ENCODE peak calls at places on chromosomes 2 and 18, in ten cellular contexts. One of them, this sample, is unnamed.

GRCh38 chr2:189179607-189179979 is at the start of gene COL5A2:
- DNase-seq in anterior cingulate cortex: no peak
- DNase-seq in stimulated activated CD4-positive, alpha-beta T cell treated with anti-CD3 and anti-CD28 coated beads, Interleukin-1b, Interleukin-23, amount 100 ng/mL, for 1 hour: no peak
- DNase-seq in psoas muscle: peak
- DNase-seq in mesothelial cell of epicardium: no peak
- DNase-seq in frontal cortex: no peak
- DNase-seq in GM12891: no peak
- DNase-seq in glutamatergic neuron: no peak
- DNase-seq in D341Med: no peak
- DNase-seq in stimulated activated CD8-positive, alpha-beta memory T cell treated with anti-CD3 and anti-CD28 coated beads, Interleukin-15, amount 100 ng/mL, for 24 hours: no peak
- DNase-seq in this sample: no peak

GRCh38 chr2:233289590-233290424 is 17.8 kb upstream of the SAG start:
- DNase-seq in anterior cingulate cortex: peak
- DNase-seq in stimulated activated CD4-positive, alpha-beta T cell treated with anti-CD3 and anti-CD28 coated beads, Interleukin-1b, Interleukin-23, amount 100 ng/mL, for 1 hour: no peak
- DNase-seq in psoas muscle: no peak
- DNase-seq in mesothelial cell of epicardium: no peak
- DNase-seq in frontal cortex: no peak
- DNase-seq in GM12891: no peak
- DNase-seq in glutamatergic neuron: no peak
- DNase-seq in D341Med: no peak
- DNase-seq in stimulated activated CD8-positive, alpha-beta memory T cell treated with anti-CD3 and anti-CD28 coated beads, Interleukin-15, amount 100 ng/mL, for 24 hours: no peak
- DNase-seq in this sample: no peak

GRCh38 chr2:173749315-173749714 is 215.9 kb downstream of the SP3 start:
- DNase-seq in anterior cingulate cortex: no peak
- DNase-seq in stimulated activated CD4-positive, alpha-beta T cell treated with anti-CD3 and anti-CD28 coated beads, Interleukin-1b, Interleukin-23, amount 100 ng/mL, for 1 hour: no peak
- DNase-seq in psoas muscle: no peak
- DNase-seq in mesothelial cell of epicardium: no peak
- DNase-seq in frontal cortex: no peak
- DNase-seq in GM12891: no peak
- DNase-seq in glutamatergic neuron: no peak
- DNase-seq in D341Med: no peak
- DNase-seq in stimulated activated CD8-positive, alpha-beta memory T cell treated with anti-CD3 and anti-CD28 coated beads, Interleukin-15, amount 100 ng/mL, for 24 hours: no peak
- DNase-seq in this sample: no peak

GRCh38 chr2:104851236-104852160 is 2.4 kb upstream of the POU3F3 start:
- DNase-seq in anterior cingulate cortex: peak
- DNase-seq in stimulated activated CD4-positive, alpha-beta T cell treated with anti-CD3 and anti-CD28 coated beads, Interleukin-1b, Interleukin-23, amount 100 ng/mL, for 1 hour: no peak
- DNase-seq in psoas muscle: no peak
- DNase-seq in mesothelial cell of epicardium: no peak
- DNase-seq in frontal cortex: no peak
- DNase-seq in GM12891: no peak
- DNase-seq in glutamatergic neuron: no peak
- DNase-seq in D341Med: no peak
- DNase-seq in stimulated activated CD8-positive, alpha-beta memory T cell treated with anti-CD3 and anti-CD28 coated beads, Interleukin-15, amount 100 ng/mL, for 24 hours: no peak
- DNase-seq in this sample: no peak

GRCh38 chr2:214543386-214543955 is 132.6 kb downstream of the VWC2L start:
- DNase-seq in anterior cingulate cortex: no peak
- DNase-seq in stimulated activated CD4-positive, alpha-beta T cell treated with anti-CD3 and anti-CD28 coated beads, Interleukin-1b, Interleukin-23, amount 100 ng/mL, for 1 hour: no peak
- DNase-seq in psoas muscle: no peak
- DNase-seq in mesothelial cell of epicardium: no peak
- DNase-seq in frontal cortex: no peak
- DNase-seq in GM12891: no peak
- DNase-seq in glutamatergic neuron: no peak
- DNase-seq in D341Med: no peak
- DNase-seq in stimulated activated CD8-positive, alpha-beta memory T cell treated with anti-CD3 and anti-CD28 coated beads, Interleukin-15, amount 100 ng/mL, for 24 hours: no peak
- DNase-seq in this sample: no peak

GRCh38 chr18:55743701-55744100 is 155.7 kb upstream of the TCF4 start:
- DNase-seq in anterior cingulate cortex: no peak
- DNase-seq in stimulated activated CD4-positive, alpha-beta T cell treated with anti-CD3 and anti-CD28 coated beads, Interleukin-1b, Interleukin-23, amount 100 ng/mL, for 1 hour: no peak
- DNase-seq in psoas muscle: no peak
- DNase-seq in mesothelial cell of epicardium: no peak
- DNase-seq in frontal cortex: no peak
- DNase-seq in GM12891: no peak
- DNase-seq in glutamatergic neuron: no peak
- DNase-seq in D341Med: no peak
- DNase-seq in stimulated activated CD8-positive, alpha-beta memory T cell treated with anti-CD3 and anti-CD28 coated beads, Interleukin-15, amount 100 ng/mL, for 24 hours: no peak
- DNase-seq in this sample: no peak

GRCh38 chr18:79507076-79507545 is 111.4 kb downstream of the NFATC1 start:
- DNase-seq in anterior cingulate cortex: peak
- DNase-seq in stimulated activated CD4-positive, alpha-beta T cell treated with anti-CD3 and anti-CD28 coated beads, Interleukin-1b, Interleukin-23, amount 100 ng/mL, for 1 hour: no peak
- DNase-seq in psoas muscle: peak
- DNase-seq in mesothelial cell of epicardium: peak
- DNase-seq in frontal cortex: no peak
- DNase-seq in GM12891: no peak
- DNase-seq in glutamatergic neuron: peak
- DNase-seq in D341Med: no peak
- DNase-seq in stimulated activated CD8-positive, alpha-beta memory T cell treated with anti-CD3 and anti-CD28 coated beads, Interleukin-15, amount 100 ng/mL, for 24 hours: no peak
- DNase-seq in this sample: no peak

GRCh38 chr2:209592106-209592505 is 168.3 kb downstream of the MAP2 start:
- DNase-seq in anterior cingulate cortex: no peak
- DNase-seq in stimulated activated CD4-positive, alpha-beta T cell treated with anti-CD3 and anti-CD28 coated beads, Interleukin-1b, Interleukin-23, amount 100 ng/mL, for 1 hour: no peak
- DNase-seq in psoas muscle: no peak
- DNase-seq in mesothelial cell of epicardium: no peak
- DNase-seq in frontal cortex: no peak
- DNase-seq in GM12891: no peak
- DNase-seq in glutamatergic neuron: no peak
- DNase-seq in D341Med: no peak
- DNase-seq in stimulated activated CD8-positive, alpha-beta memory T cell treated with anti-CD3 and anti-CD28 coated beads, Interleukin-15, amount 100 ng/mL, for 24 hours: no peak
- DNase-seq in this sample: no peak

GRCh38 chr2:189233527-189233926 is 54.0 kb upstream of the COL5A2 start:
- DNase-seq in anterior cingulate cortex: no peak
- DNase-seq in stimulated activated CD4-positive, alpha-beta T cell treated with anti-CD3 and anti-CD28 coated beads, Interleukin-1b, Interleukin-23, amount 100 ng/mL, for 1 hour: no peak
- DNase-seq in psoas muscle: no peak
- DNase-seq in mesothelial cell of epicardium: no peak
- DNase-seq in frontal cortex: no peak
- DNase-seq in GM12891: no peak
- DNase-seq in glutamatergic neuron: no peak
- DNase-seq in D341Med: no peak
- DNase-seq in stimulated activated CD8-positive, alpha-beta memory T cell treated with anti-CD3 and anti-CD28 coated beads, Interleukin-15, amount 100 ng/mL, for 24 hours: no peak
- DNase-seq in this sample: no peak

GRCh38 chr2:24421668-24422067 is 61.3 kb upstream of the ITSN2 start:
- DNase-seq in anterior cingulate cortex: peak
- DNase-seq in stimulated activated CD4-positive, alpha-beta T cell treated with anti-CD3 and anti-CD28 coated beads, Interleukin-1b, Interleukin-23, amount 100 ng/mL, for 1 hour: peak
- DNase-seq in psoas muscle: peak
- DNase-seq in mesothelial cell of epicardium: no peak
- DNase-seq in frontal cortex: peak
- DNase-seq in GM12891: no peak
- DNase-seq in glutamatergic neuron: peak
- DNase-seq in D341Med: peak
- DNase-seq in stimulated activated CD8-positive, alpha-beta memory T cell treated with anti-CD3 and anti-CD28 coated beads, Interleukin-15, amount 100 ng/mL, for 24 hours: peak
- DNase-seq in this sample: peak

GRCh38 chr2:3656762-3657691 is 973 bp upstream of the ALLC start:
- DNase-seq in anterior cingulate cortex: peak
- DNase-seq in stimulated activated CD4-positive, alpha-beta T cell treated with anti-CD3 and anti-CD28 coated beads, Interleukin-1b, Interleukin-23, amount 100 ng/mL, for 1 hour: no peak
- DNase-seq in psoas muscle: no peak
- DNase-seq in mesothelial cell of epicardium: no peak
- DNase-seq in frontal cortex: no peak
- DNase-seq in GM12891: no peak
- DNase-seq in glutamatergic neuron: peak
- DNase-seq in D341Med: no peak
- DNase-seq in stimulated activated CD8-positive, alpha-beta memory T cell treated with anti-CD3 and anti-CD28 coated beads, Interleukin-15, amount 100 ng/mL, for 24 hours: no peak
- DNase-seq in this sample: no peak

GRCh38 chr2:112092286-112093041 is 37.4 kb downstream of the TMEM87B start:
- DNase-seq in anterior cingulate cortex: no peak
- DNase-seq in stimulated activated CD4-positive, alpha-beta T cell treated with anti-CD3 and anti-CD28 coated beads, Interleukin-1b, Interleukin-23, amount 100 ng/mL, for 1 hour: no peak
- DNase-seq in psoas muscle: no peak
- DNase-seq in mesothelial cell of epicardium: no peak
- DNase-seq in frontal cortex: no peak
- DNase-seq in GM12891: no peak
- DNase-seq in glutamatergic neuron: no peak
- DNase-seq in D341Med: no peak
- DNase-seq in stimulated activated CD8-positive, alpha-beta memory T cell treated with anti-CD3 and anti-CD28 coated beads, Interleukin-15, amount 100 ng/mL, for 24 hours: no peak
- DNase-seq in this sample: no peak

GRCh38 chr2:168801961-168802824 is at the start of gene NOSTRIN:
- DNase-seq in anterior cingulate cortex: no peak
- DNase-seq in stimulated activated CD4-positive, alpha-beta T cell treated with anti-CD3 and anti-CD28 coated beads, Interleukin-1b, Interleukin-23, amount 100 ng/mL, for 1 hour: no peak
- DNase-seq in psoas muscle: no peak
- DNase-seq in mesothelial cell of epicardium: no peak
- DNase-seq in frontal cortex: no peak
- DNase-seq in GM12891: no peak
- DNase-seq in glutamatergic neuron: no peak
- DNase-seq in D341Med: no peak
- DNase-seq in stimulated activated CD8-positive, alpha-beta memory T cell treated with anti-CD3 and anti-CD28 coated beads, Interleukin-15, amount 100 ng/mL, for 24 hours: no peak
- DNase-seq in this sample: no peak

GRCh38 chr2:217316743-217317142 is 456.9 kb upstream of the TNP1 start:
- DNase-seq in anterior cingulate cortex: no peak
- DNase-seq in stimulated activated CD4-positive, alpha-beta T cell treated with anti-CD3 and anti-CD28 coated beads, Interleukin-1b, Interleukin-23, amount 100 ng/mL, for 1 hour: no peak
- DNase-seq in psoas muscle: no peak
- DNase-seq in mesothelial cell of epicardium: no peak
- DNase-seq in frontal cortex: no peak
- DNase-seq in GM12891: peak
- DNase-seq in glutamatergic neuron: no peak
- DNase-seq in D341Med: no peak
- DNase-seq in stimulated activated CD8-positive, alpha-beta memory T cell treated with anti-CD3 and anti-CD28 coated beads, Interleukin-15, amount 100 ng/mL, for 24 hours: no peak
- DNase-seq in this sample: no peak

GRCh38 chr2:168613510-168613909 is 157.4 kb downstream of the CERS6 start:
- DNase-seq in anterior cingulate cortex: no peak
- DNase-seq in stimulated activated CD4-positive, alpha-beta T cell treated with anti-CD3 and anti-CD28 coated beads, Interleukin-1b, Interleukin-23, amount 100 ng/mL, for 1 hour: no peak
- DNase-seq in psoas muscle: no peak
- DNase-seq in mesothelial cell of epicardium: no peak
- DNase-seq in frontal cortex: no peak
- DNase-seq in GM12891: no peak
- DNase-seq in glutamatergic neuron: no peak
- DNase-seq in D341Med: no peak
- DNase-seq in stimulated activated CD8-positive, alpha-beta memory T cell treated with anti-CD3 and anti-CD28 coated beads, Interleukin-15, amount 100 ng/mL, for 24 hours: no peak
- DNase-seq in this sample: no peak

GRCh38 chr2:148813603-148814065 is 61.4 kb upstream of the KIF5C start:
- DNase-seq in anterior cingulate cortex: no peak
- DNase-seq in stimulated activated CD4-positive, alpha-beta T cell treated with anti-CD3 and anti-CD28 coated beads, Interleukin-1b, Interleukin-23, amount 100 ng/mL, for 1 hour: peak
- DNase-seq in psoas muscle: no peak
- DNase-seq in mesothelial cell of epicardium: no peak
- DNase-seq in frontal cortex: no peak
- DNase-seq in GM12891: peak
- DNase-seq in glutamatergic neuron: peak
- DNase-seq in D341Med: no peak
- DNase-seq in stimulated activated CD8-positive, alpha-beta memory T cell treated with anti-CD3 and anti-CD28 coated beads, Interleukin-15, amount 100 ng/mL, for 24 hours: peak
- DNase-seq in this sample: no peak

GRCh38 chr2:207459990-207460757 is 69.6 kb upstream of the CREB1 start:
- DNase-seq in anterior cingulate cortex: no peak
- DNase-seq in stimulated activated CD4-positive, alpha-beta T cell treated with anti-CD3 and anti-CD28 coated beads, Interleukin-1b, Interleukin-23, amount 100 ng/mL, for 1 hour: no peak
- DNase-seq in psoas muscle: no peak
- DNase-seq in mesothelial cell of epicardium: no peak
- DNase-seq in frontal cortex: no peak
- DNase-seq in GM12891: no peak
- DNase-seq in glutamatergic neuron: no peak
- DNase-seq in D341Med: no peak
- DNase-seq in stimulated activated CD8-positive, alpha-beta memory T cell treated with anti-CD3 and anti-CD28 coated beads, Interleukin-15, amount 100 ng/mL, for 24 hours: no peak
- DNase-seq in this sample: no peak

GRCh38 chr2:119703526-119703925 is 24.5 kb downstream of the TMEM177 start:
- DNase-seq in anterior cingulate cortex: no peak
- DNase-seq in stimulated activated CD4-positive, alpha-beta T cell treated with anti-CD3 and anti-CD28 coated beads, Interleukin-1b, Interleukin-23, amount 100 ng/mL, for 1 hour: no peak
- DNase-seq in psoas muscle: no peak
- DNase-seq in mesothelial cell of epicardium: no peak
- DNase-seq in frontal cortex: no peak
- DNase-seq in GM12891: no peak
- DNase-seq in glutamatergic neuron: no peak
- DNase-seq in D341Med: no peak
- DNase-seq in stimulated activated CD8-positive, alpha-beta memory T cell treated with anti-CD3 and anti-CD28 coated beads, Interleukin-15, amount 100 ng/mL, for 24 hours: no peak
- DNase-seq in this sample: no peak

GRCh38 chr2:5373200-5373599 is 319.0 kb upstream of the SOX11 start:
- DNase-seq in anterior cingulate cortex: no peak
- DNase-seq in stimulated activated CD4-positive, alpha-beta T cell treated with anti-CD3 and anti-CD28 coated beads, Interleukin-1b, Interleukin-23, amount 100 ng/mL, for 1 hour: no peak
- DNase-seq in psoas muscle: no peak
- DNase-seq in mesothelial cell of epicardium: no peak
- DNase-seq in frontal cortex: no peak
- DNase-seq in GM12891: no peak
- DNase-seq in glutamatergic neuron: peak
- DNase-seq in D341Med: peak
- DNase-seq in stimulated activated CD8-positive, alpha-beta memory T cell treated with anti-CD3 and anti-CD28 coated beads, Interleukin-15, amount 100 ng/mL, for 24 hours: no peak
- DNase-seq in this sample: no peak

GRCh38 chr2:24050041-24050655 is 607 bp downstream of the FKBP1B start:
- DNase-seq in anterior cingulate cortex: no peak
- DNase-seq in stimulated activated CD4-positive, alpha-beta T cell treated with anti-CD3 and anti-CD28 coated beads, Interleukin-1b, Interleukin-23, amount 100 ng/mL, for 1 hour: no peak
- DNase-seq in psoas muscle: peak
- DNase-seq in mesothelial cell of epicardium: peak
- DNase-seq in frontal cortex: peak
- DNase-seq in GM12891: no peak
- DNase-seq in glutamatergic neuron: peak
- DNase-seq in D341Med: peak
- DNase-seq in stimulated activated CD8-positive, alpha-beta memory T cell treated with anti-CD3 and anti-CD28 coated beads, Interleukin-15, amount 100 ng/mL, for 24 hours: no peak
- DNase-seq in this sample: no peak

GRCh38 chr2:142989276-142990204 is 112.1 kb downstream of the KYNU start:
- DNase-seq in anterior cingulate cortex: no peak
- DNase-seq in stimulated activated CD4-positive, alpha-beta T cell treated with anti-CD3 and anti-CD28 coated beads, Interleukin-1b, Interleukin-23, amount 100 ng/mL, for 1 hour: no peak
- DNase-seq in psoas muscle: no peak
- DNase-seq in mesothelial cell of epicardium: no peak
- DNase-seq in frontal cortex: no peak
- DNase-seq in GM12891: no peak
- DNase-seq in glutamatergic neuron: no peak
- DNase-seq in D341Med: peak
- DNase-seq in stimulated activated CD8-positive, alpha-beta memory T cell treated with anti-CD3 and anti-CD28 coated beads, Interleukin-15, amount 100 ng/mL, for 24 hours: no peak
- DNase-seq in this sample: no peak

GRCh38 chr2:240226672-240227537 is 86.4 kb upstream of the OTOS start:
- DNase-seq in anterior cingulate cortex: no peak
- DNase-seq in stimulated activated CD4-positive, alpha-beta T cell treated with anti-CD3 and anti-CD28 coated beads, Interleukin-1b, Interleukin-23, amount 100 ng/mL, for 1 hour: no peak
- DNase-seq in psoas muscle: no peak
- DNase-seq in mesothelial cell of epicardium: no peak
- DNase-seq in frontal cortex: no peak
- DNase-seq in GM12891: no peak
- DNase-seq in glutamatergic neuron: peak
- DNase-seq in D341Med: no peak
- DNase-seq in stimulated activated CD8-positive, alpha-beta memory T cell treated with anti-CD3 and anti-CD28 coated beads, Interleukin-15, amount 100 ng/mL, for 24 hours: no peak
- DNase-seq in this sample: no peak

GRCh38 chr2:218953366-218953954 is 6.0 kb upstream of the CDK5R2 start:
- DNase-seq in anterior cingulate cortex: no peak
- DNase-seq in stimulated activated CD4-positive, alpha-beta T cell treated with anti-CD3 and anti-CD28 coated beads, Interleukin-1b, Interleukin-23, amount 100 ng/mL, for 1 hour: no peak
- DNase-seq in psoas muscle: no peak
- DNase-seq in mesothelial cell of epicardium: no peak
- DNase-seq in frontal cortex: no peak
- DNase-seq in GM12891: no peak
- DNase-seq in glutamatergic neuron: no peak
- DNase-seq in D341Med: no peak
- DNase-seq in stimulated activated CD8-positive, alpha-beta memory T cell treated with anti-CD3 and anti-CD28 coated beads, Interleukin-15, amount 100 ng/mL, for 24 hours: no peak
- DNase-seq in this sample: no peak

GRCh38 chr18:63336366-63337099 is 17.0 kb upstream of the BCL2 start:
- DNase-seq in anterior cingulate cortex: no peak
- DNase-seq in stimulated activated CD4-positive, alpha-beta T cell treated with anti-CD3 and anti-CD28 coated beads, Interleukin-1b, Interleukin-23, amount 100 ng/mL, for 1 hour: no peak
- DNase-seq in psoas muscle: no peak
- DNase-seq in mesothelial cell of epicardium: no peak
- DNase-seq in frontal cortex: no peak
- DNase-seq in GM12891: no peak
- DNase-seq in glutamatergic neuron: no peak
- DNase-seq in D341Med: no peak
- DNase-seq in stimulated activated CD8-positive, alpha-beta memory T cell treated with anti-CD3 and anti-CD28 coated beads, Interleukin-15, amount 100 ng/mL, for 24 hours: no peak
- DNase-seq in this sample: no peak

GRCh38 chr2:163692611-163693482 is 43.0 kb downstream of the FIGN start:
- DNase-seq in anterior cingulate cortex: no peak
- DNase-seq in stimulated activated CD4-positive, alpha-beta T cell treated with anti-CD3 and anti-CD28 coated beads, Interleukin-1b, Interleukin-23, amount 100 ng/mL, for 1 hour: no peak
- DNase-seq in psoas muscle: no peak
- DNase-seq in mesothelial cell of epicardium: no peak
- DNase-seq in frontal cortex: no peak
- DNase-seq in GM12891: no peak
- DNase-seq in glutamatergic neuron: no peak
- DNase-seq in D341Med: no peak
- DNase-seq in stimulated activated CD8-positive, alpha-beta memory T cell treated with anti-CD3 and anti-CD28 coated beads, Interleukin-15, amount 100 ng/mL, for 24 hours: no peak
- DNase-seq in this sample: no peak

GRCh38 chr2:21055879-21056790 is 12.3 kb upstream of the APOB start:
- DNase-seq in anterior cingulate cortex: no peak
- DNase-seq in stimulated activated CD4-positive, alpha-beta T cell treated with anti-CD3 and anti-CD28 coated beads, Interleukin-1b, Interleukin-23, amount 100 ng/mL, for 1 hour: no peak
- DNase-seq in psoas muscle: no peak
- DNase-seq in mesothelial cell of epicardium: no peak
- DNase-seq in frontal cortex: no peak
- DNase-seq in GM12891: no peak
- DNase-seq in glutamatergic neuron: no peak
- DNase-seq in D341Med: no peak
- DNase-seq in stimulated activated CD8-positive, alpha-beta memory T cell treated with anti-CD3 and anti-CD28 coated beads, Interleukin-15, amount 100 ng/mL, for 24 hours: no peak
- DNase-seq in this sample: no peak

GRCh38 chr2:99998981-99999380 is 143.4 kb downstream of the AFF3 start:
- DNase-seq in anterior cingulate cortex: no peak
- DNase-seq in stimulated activated CD4-positive, alpha-beta T cell treated with anti-CD3 and anti-CD28 coated beads, Interleukin-1b, Interleukin-23, amount 100 ng/mL, for 1 hour: no peak
- DNase-seq in psoas muscle: no peak
- DNase-seq in mesothelial cell of epicardium: no peak
- DNase-seq in frontal cortex: no peak
- DNase-seq in GM12891: no peak
- DNase-seq in glutamatergic neuron: no peak
- DNase-seq in D341Med: no peak
- DNase-seq in stimulated activated CD8-positive, alpha-beta memory T cell treated with anti-CD3 and anti-CD28 coated beads, Interleukin-15, amount 100 ng/mL, for 24 hours: no peak
- DNase-seq in this sample: no peak

GRCh38 chr2:215003001-215003400 is 135.4 kb downstream of the ABCA12 start:
- DNase-seq in anterior cingulate cortex: no peak
- DNase-seq in stimulated activated CD4-positive, alpha-beta T cell treated with anti-CD3 and anti-CD28 coated beads, Interleukin-1b, Interleukin-23, amount 100 ng/mL, for 1 hour: no peak
- DNase-seq in psoas muscle: no peak
- DNase-seq in mesothelial cell of epicardium: no peak
- DNase-seq in frontal cortex: peak
- DNase-seq in GM12891: no peak
- DNase-seq in glutamatergic neuron: peak
- DNase-seq in D341Med: no peak
- DNase-seq in stimulated activated CD8-positive, alpha-beta memory T cell treated with anti-CD3 and anti-CD28 coated beads, Interleukin-15, amount 100 ng/mL, for 24 hours: no peak
- DNase-seq in this sample: no peak